ENCODE peak calls at places on chromosomes 5 and 9, in seven cellular contexts. W, P, I, B, V, U and Y are unnamed samples. For H3K36me3 and H3K4me1, the result is how much of the 10 kb centered on the place peaks cover.

GRCh38 chr9:129174724-129175514 is 3.1 kb downstream of the IER5L start:
- DNase-seq in B (peak), P (peak), I (peak), V (peak), U (peak), W (no peak), Y (peak)

GRCh38 chr9:100472268-100472667 is 681 bp upstream of the TMEFF1 start:
- DNase-seq in U (no peak), P (no peak), I (no peak), V (no peak), W (no peak), B (no peak), Y (no peak)

GRCh38 chr9:37441776-37442370 is 19.4 kb downstream of the GRHPR start:
- DNase-seq in V (no peak), W (no peak), P (no peak), U (no peak), B (no peak), I (no peak), Y (no peak)

GRCh38 chr5:145510324-145510723 is 324.8 kb downstream of the PRELID2 start:
- DNase-seq in V (no peak), I (no peak), W (no peak), U (no peak), B (no peak), P (no peak), Y (no peak)

GRCh38 chr5:59320420-59320819 is 573.1 kb downstream of the PDE4D start:
- DNase-seq in U (no peak), I (no peak), B (no peak), W (no peak), P (no peak), V (no peak), Y (no peak)

GRCh38 chr5:68087866-68088265 is 127.7 kb upstream of the PIK3R1 start:
- DNase-seq in I (no peak), U (no peak), V (no peak), B (no peak), W (no peak), P (no peak), Y (no peak)

GRCh38 chr5:154146409-154146808 is 44.1 kb upstream of the GALNT10 start:
- DNase-seq in I (peak), U (no peak), B (no peak), W (no peak), V (no peak), P (no peak), Y (no peak)

GRCh38 chr5:1983919-1984695 is 101.4 kb upstream of the IRX4 start:
- DNase-seq in V (no peak), W (no peak), P (no peak), U (no peak), B (no peak), I (no peak), Y (no peak)

GRCh38 chr9:129557192-129558036 is 63.5 kb downstream of the C9orf50 start:
- DNase-seq in V (peak), U (no peak), B (no peak), I (no peak), P (no peak), W (no peak), Y (no peak)

GRCh38 chr5:54571462-54571861 is 53.9 kb downstream of the SNX18 start:
- DNase-seq in P (no peak), I (no peak), W (no peak), V (no peak), B (no peak), U (no peak), Y (no peak)

GRCh38 chr5:41788800-41789395 is 81.3 kb downstream of the OXCT1 start:
- DNase-seq in U (no peak), W (no peak), P (no peak), V (no peak), I (no peak), B (no peak), Y (no peak)

GRCh38 chr9:72396247-72397091 is 31.5 kb upstream of the ZFAND5 start:
- DNase-seq in V (no peak), U (no peak), B (no peak), P (no peak), W (peak), I (no peak), Y (no peak)

GRCh38 chr9:93633492-93634221 is 57.3 kb downstream of the PHF2 start:
- DNase-seq in P (no peak), V (no peak), B (peak), U (no peak), I (no peak), W (no peak), Y (no peak)

GRCh38 chr5:115360036-115360685 is 63.7 kb upstream of the CCDC112 start:
- DNase-seq in V (no peak), B (no peak), I (no peak), W (no peak), U (no peak), P (no peak), Y (no peak)

GRCh38 chr5:124649548-124650501 is 96.6 kb downstream of the ZNF608 start:
- DNase-seq in W (no peak), I (peak), B (peak), P (peak), U (peak), V (peak), Y (peak)

GRCh38 chr5:14587143-14587542 is 5.6 kb downstream of the OTULINL start:
- DNase-seq in P (no peak), I (peak), V (peak), B (peak), W (no peak), U (peak), Y (no peak)

GRCh38 chr9:96616817-96617438 is 2.7 kb downstream of the CDC14B start:
- DNase-seq in I (no peak), V (no peak), W (no peak), U (no peak), P (no peak), B (no peak), Y (no peak)

GRCh38 chr5:175582697-175583096 is 75.2 kb upstream of the HRH2 start:
- DNase-seq in U (no peak), I (no peak), W (no peak), V (no peak), B (no peak), P (no peak), Y (no peak)

GRCh38 chr5:141771031-141771430 is 89.0 kb upstream of the ARAP3 start:
- DNase-seq in W (no peak), P (no peak), B (no peak), V (no peak), I (no peak), U (no peak), Y (no peak)

GRCh38 chr9:105244996-105245719 is 707 bp downstream of the SLC44A1 start:
- DNase-seq in P (peak), I (peak), V (peak), B (peak), W (no peak), U (peak), Y (peak)

GRCh38 chr9:2241875-2242741 is 227.0 kb downstream of the SMARCA2 start:
- DNase-seq in U (peak), W (no peak), V (peak), B (peak), I (peak), P (peak), Y (peak)

GRCh38 chr5:98963019-98963418 is 34.2 kb upstream of the CHD1 start:
- DNase-seq in P (no peak), V (no peak), I (no peak), B (no peak), W (no peak), U (no peak), Y (no peak)

GRCh38 chr5:111422747-111423455 is 89.4 kb downstream of the STARD4 start:
- DNase-seq in I (no peak), V (no peak), W (no peak), U (no peak), P (no peak), B (no peak), Y (no peak)

GRCh38 chr5:54446169-54446786 is 9.2 kb upstream of the HSPB3 start:
- DNase-seq in I (peak), U (no peak), W (no peak), P (no peak), V (no peak), B (no peak), Y (no peak)

GRCh38 chr9:115167175-115167574 is 49.2 kb upstream of the TNC start:
- DNase-seq in U (no peak), B (no peak), W (no peak), I (no peak), V (no peak), P (no peak), Y (no peak)

GRCh38 chr5:103821361-103821760 is 258.8 kb upstream of the NUDT12 start:
- DNase-seq in W (no peak), U (no peak), V (no peak), B (no peak), I (no peak), P (no peak), Y (no peak)

GRCh38 chr5:180289433-180289832 is 2.5 kb downstream of the MAPK9 start:
- DNase-seq in U (no peak), I (no peak), W (no peak), P (peak), B (no peak), V (no peak), Y (no peak)

GRCh38 chr5:151158287-151158661 is 695 bp upstream of the ANXA6 start:
- DNase-seq in U (peak), W (no peak), V (no peak), B (no peak), I (no peak), P (no peak), Y (no peak)

GRCh38 chr5:154329062-154329461 is 116.7 kb upstream of the SAP30L start:
- DNase-seq in V (no peak), P (no peak), U (no peak), B (no peak), W (no peak), I (no peak), Y (no peak)

GRCh38 chr5:74638776-74639537 is 1.6 kb downstream of the ENC1 start:
- DNase-seq in B (no peak), W (peak), U (no peak), V (no peak), I (no peak), P (no peak), Y (no peak)

GRCh38 chr5:145396888-145397287 is 438.3 kb downstream of the PRELID2 start:
- DNase-seq in U (no peak), P (no peak), B (no peak), W (no peak), V (no peak), I (no peak), Y (no peak)

GRCh38 chr9:94907246-94907936 is 180.9 kb downstream of the AOPEP start:
- DNase-seq in V (no peak), W (no peak), P (no peak), I (no peak), U (no peak), B (no peak), Y (no peak)

GRCh38 chr5:124468671-124469411 is 277.6 kb downstream of the ZNF608 start:
- DNase-seq in P (no peak), B (no peak), U (no peak), W (no peak), I (no peak), V (no peak), Y (no peak)

GRCh38 chr9:89179920-89180667 is 1.5 kb upstream of the SHC3 start:
- DNase-seq in I (peak), W (peak), U (peak), V (peak), P (peak), B (peak), Y (no peak)

GRCh38 chr9:92808726-92809451 is 44.3 kb upstream of the BICD2 start:
- DNase-seq in P (peak), W (no peak), I (peak), U (peak), V (peak), B (peak), Y (peak)

GRCh38 chr9:34256104-34256503 is 73.0 kb downstream of the KIF24 start:
- DNase-seq in U (no peak), B (no peak), W (no peak), I (peak), V (no peak), P (no peak), Y (no peak)

GRCh38 chr9:70893610-70894122 is 227.8 kb downstream of the TRPM3 start:
- DNase-seq in P (no peak), B (no peak), V (no peak), W (no peak), U (no peak), I (no peak), Y (no peak)
- H3K36me3 ChIP-seq in P (under half), B (under half), V (under half), W (under half), U (under half), I (under half), Y (under half)

GRCh38 chr9:21095561-21095960 is 17.8 kb upstream of the IFNB1 start:
- DNase-seq in V (no peak), P (no peak), I (no peak), W (no peak), B (no peak), U (no peak), Y (no peak)
- H3K27ac ChIP-seq in V (no peak), P (peak), I (peak), W (no peak), B (peak), U (no peak), Y (no peak)

DNA sequence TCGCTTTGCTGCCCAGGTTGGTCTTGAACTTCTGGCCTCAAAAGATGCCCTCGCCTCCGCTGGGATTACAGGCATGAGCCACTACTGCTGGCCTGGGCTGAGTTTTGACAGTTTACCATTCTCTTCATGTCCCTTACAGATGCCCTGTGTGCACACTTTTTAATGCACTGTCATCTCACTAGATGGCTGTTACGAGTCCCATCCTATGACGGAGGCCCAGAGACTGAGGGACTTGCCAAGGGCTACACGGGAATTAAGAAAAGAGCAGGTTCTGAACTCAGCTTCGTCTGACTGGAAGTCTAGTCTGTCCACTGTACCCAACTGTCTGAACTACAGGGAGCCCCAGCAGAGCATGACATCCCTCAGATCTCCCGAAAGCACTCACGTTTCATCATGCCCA is 63.9 kb downstream of the ARHGEF37 start:
- DNase-seq in P (no peak), U (no peak), V (no peak), I (no peak), W (no peak), B (peak), Y (no peak)
- H3K4me1 ChIP-seq in P (under half), U (under half), V (under half), I (under half), W (under half), B (under half), Y (under half)

GRCh38 chr9:127805620-127806019 is 2.9 kb downstream of the FPGS start:
- DNase-seq in U (no peak), P (peak), V (peak), W (no peak), I (peak), B (no peak), Y (no peak)

GRCh38 chr9:127808347-127809001 is 5.8 kb downstream of the FPGS start:
- DNase-seq in U (no peak), P (no peak), B (no peak), W (no peak), V (peak), I (no peak), Y (no peak)

GRCh38 chr9:127809002-127809561 is 6.4 kb downstream of the FPGS start:
- DNase-seq in U (peak), I (no peak), B (no peak), V (no peak), W (no peak), P (no peak), Y (no peak)

GRCh38 chr9:127809562-127810377 is 7.1 kb downstream of the FPGS start:
- DNase-seq in P (peak), V (peak), U (no peak), W (no peak), I (peak), B (no peak), Y (no peak)

GRCh38 chr9:127806871-127807270 is 4.2 kb downstream of the FPGS start:
- DNase-seq in I (no peak), P (no peak), W (no peak), V (no peak), U (no peak), B (no peak), Y (no peak)
- H3K36me3 ChIP-seq in I (half or more), P (under half), W (under half), V (under half), U (under half), B (half or more), Y (under half)

GRCh38 chr5:142872217-142872616 is 102.0 kb downstream of the ARHGAP26 start:
- DNase-seq in V (no peak), U (no peak), I (no peak), W (no peak), B (no peak), P (no peak), Y (no peak)
- H3K27ac ChIP-seq in V (no peak), U (no peak), I (no peak), W (peak), B (no peak), P (peak), Y (no peak)

GRCh38 chr5:79509244-79509880 is 4.6 kb downstream of the HOMER1 start:
- DNase-seq in P (no peak), B (no peak), W (no peak), I (no peak), V (no peak), U (no peak), Y (no peak)
- H3K4me1 ChIP-seq in P (under half), B (under half), W (under half), I (under half), V (under half), U (under half), Y (under half)

GRCh38 chr9:134402182-134402581 is 75.9 kb downstream of the RXRA start:
- DNase-seq in I (no peak), U (no peak), W (no peak), P (no peak), V (no peak), B (no peak), Y (no peak)
- H3K36me3 ChIP-seq in I (under half), U (under half), W (under half), P (under half), V (under half), B (under half), Y (under half)

DNA sequence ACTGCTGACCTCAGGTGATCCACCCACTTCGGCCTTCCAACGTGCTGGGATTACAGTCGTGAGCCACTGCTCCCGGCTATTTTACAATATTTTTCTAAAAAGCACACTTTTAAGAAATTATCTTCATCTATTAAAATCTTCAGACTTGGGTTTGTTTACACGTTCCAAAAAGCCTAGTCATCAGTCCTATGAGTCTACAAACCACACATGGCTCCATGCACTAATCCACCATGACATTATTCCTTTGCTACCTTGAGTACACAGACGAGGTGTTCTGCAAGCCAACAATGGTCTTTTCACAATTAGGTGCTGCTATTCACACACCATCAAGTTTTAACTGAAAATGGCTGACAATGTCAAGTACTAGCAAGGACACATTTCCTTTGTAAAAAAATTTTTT is 41.0 kb downstream of the TRPM6 start:
- DNase-seq in B (no peak), P (no peak), V (no peak), I (no peak), U (no peak), W (peak), Y (no peak)
- H3K27ac ChIP-seq in B (no peak), P (no peak), V (no peak), I (no peak), U (no peak), W (no peak), Y (no peak)

GRCh38 chr5:95803271-95804148 is 19.0 kb downstream of the GLRX start:
- DNase-seq in U (peak), P (no peak), I (no peak), V (no peak), W (no peak), B (no peak), Y (no peak)
- H3K4me1 ChIP-seq in U (under half), P (under half), I (under half), V (half or more), W (under half), B (under half), Y (under half)

GRCh38 chr5:113117543-113118110 is 141.0 kb downstream of the DCP2 start:
- DNase-seq in I (no peak), P (no peak), V (no peak), B (no peak), W (no peak), U (no peak), Y (no peak)
- H3K36me3 ChIP-seq in I (under half), P (under half), V (under half), B (under half), W (under half), U (under half), Y (under half)